ENCODE peak calls at places on chromosomes 2 and 18, in seven cellular contexts. One of them, this sample, is unnamed.

GRCh38 chr2:232787806-232788205 is 11.4 kb upstream of the KCNJ13 start:
- DNase-seq in fibroblast of lung: no peak
- DNase-seq in skeletal muscle cell: no peak
- DNase-seq in uterus: no peak
- DNase-seq in astrocyte of the cerebellum: no peak
- DNase-seq in OCI-LY7: no peak
- DNase-seq in WERI-Rb-1: no peak
- DNase-seq in this sample: no peak

GRCh38 chr2:194345347-194345746 is 1311.7 kb upstream of the SLC39A10 start:
- DNase-seq in WERI-Rb-1: no peak
- DNase-seq in OCI-LY7: no peak
- DNase-seq in fibroblast of lung: no peak
- DNase-seq in skeletal muscle cell: no peak
- DNase-seq in uterus: no peak
- DNase-seq in astrocyte of the cerebellum: no peak
- DNase-seq in this sample: no peak

GRCh38 chr2:219772103-219772502 is 144.7 kb downstream of the SLC4A3 start:
- DNase-seq in skeletal muscle cell: no peak
- DNase-seq in OCI-LY7: no peak
- DNase-seq in astrocyte of the cerebellum: no peak
- DNase-seq in fibroblast of lung: no peak
- DNase-seq in WERI-Rb-1: no peak
- DNase-seq in uterus: no peak
- DNase-seq in this sample: no peak

GRCh38 chr2:238720232-238720672 is 127.6 kb upstream of the TWIST2 start:
- DNase-seq in skeletal muscle cell: no peak
- DNase-seq in WERI-Rb-1: peak
- DNase-seq in astrocyte of the cerebellum: no peak
- DNase-seq in fibroblast of lung: peak
- DNase-seq in OCI-LY7: peak
- DNase-seq in uterus: no peak
- DNase-seq in this sample: peak

GRCh38 chr18:44786697-44787096 is 106.0 kb downstream of the SETBP1 start:
- DNase-seq in WERI-Rb-1: no peak
- DNase-seq in uterus: no peak
- DNase-seq in OCI-LY7: no peak
- DNase-seq in fibroblast of lung: no peak
- DNase-seq in astrocyte of the cerebellum: no peak
- DNase-seq in skeletal muscle cell: no peak
- DNase-seq in this sample: no peak

GRCh38 chr2:20609349-20609994 is 41.4 kb downstream of the HS1BP3 start:
- DNase-seq in OCI-LY7: no peak
- DNase-seq in WERI-Rb-1: peak
- DNase-seq in fibroblast of lung: peak
- DNase-seq in skeletal muscle cell: peak
- DNase-seq in astrocyte of the cerebellum: no peak
- DNase-seq in uterus: peak
- DNase-seq in this sample: peak

GRCh38 chr2:235937092-235937491 is 231.1 kb downstream of the GBX2 start:
- DNase-seq in OCI-LY7: no peak
- DNase-seq in astrocyte of the cerebellum: no peak
- DNase-seq in fibroblast of lung: no peak
- DNase-seq in skeletal muscle cell: no peak
- DNase-seq in WERI-Rb-1: no peak
- DNase-seq in uterus: no peak
- DNase-seq in this sample: no peak

GRCh38 chr18:32922951-32923430 is 150.2 kb upstream of the KLHL14 start:
- DNase-seq in skeletal muscle cell: no peak
- DNase-seq in astrocyte of the cerebellum: no peak
- DNase-seq in uterus: no peak
- DNase-seq in WERI-Rb-1: peak
- DNase-seq in fibroblast of lung: no peak
- DNase-seq in OCI-LY7: peak
- DNase-seq in this sample: no peak

GRCh38 chr2:3789246-3789645 is 85.9 kb downstream of the DCDC2C start:
- DNase-seq in skeletal muscle cell: no peak
- DNase-seq in astrocyte of the cerebellum: no peak
- DNase-seq in WERI-Rb-1: no peak
- DNase-seq in OCI-LY7: no peak
- DNase-seq in fibroblast of lung: no peak
- DNase-seq in uterus: no peak
- DNase-seq in this sample: no peak

GRCh38 chr2:112239862-112240261 is 15.0 kb downstream of the ZC3H8 start:
- DNase-seq in WERI-Rb-1: no peak
- DNase-seq in astrocyte of the cerebellum: no peak
- DNase-seq in fibroblast of lung: no peak
- DNase-seq in OCI-LY7: no peak
- DNase-seq in skeletal muscle cell: no peak
- DNase-seq in uterus: no peak
- DNase-seq in this sample: no peak

GRCh38 chr2:161436411-161436810 is 20.3 kb downstream of the TBR1 start:
- DNase-seq in uterus: no peak
- DNase-seq in OCI-LY7: no peak
- DNase-seq in skeletal muscle cell: peak
- DNase-seq in astrocyte of the cerebellum: peak
- DNase-seq in fibroblast of lung: peak
- DNase-seq in WERI-Rb-1: no peak
- DNase-seq in this sample: peak

GRCh38 chr2:126891681-126892500 is 6.8 kb upstream of the TEX51 start:
- DNase-seq in skeletal muscle cell: no peak
- DNase-seq in uterus: no peak
- DNase-seq in astrocyte of the cerebellum: no peak
- DNase-seq in OCI-LY7: no peak
- DNase-seq in fibroblast of lung: no peak
- DNase-seq in WERI-Rb-1: peak
- DNase-seq in this sample: no peak

GRCh38 chr18:57542801-57543427 is 43.6 kb downstream of the FECH start:
- DNase-seq in OCI-LY7: no peak
- DNase-seq in uterus: no peak
- DNase-seq in WERI-Rb-1: peak
- DNase-seq in skeletal muscle cell: peak
- DNase-seq in astrocyte of the cerebellum: no peak
- DNase-seq in fibroblast of lung: no peak
- DNase-seq in this sample: peak

GRCh38 chr2:98084869-98085238 is 2.1 kb upstream of the VWA3B start:
- DNase-seq in WERI-Rb-1: no peak
- DNase-seq in astrocyte of the cerebellum: no peak
- DNase-seq in OCI-LY7: no peak
- DNase-seq in uterus: no peak
- DNase-seq in fibroblast of lung: no peak
- DNase-seq in skeletal muscle cell: no peak
- DNase-seq in this sample: no peak

GRCh38 chr2:161208527-161209139 is 48.4 kb downstream of the TANK start:
- DNase-seq in uterus: no peak
- DNase-seq in skeletal muscle cell: peak
- DNase-seq in OCI-LY7: no peak
- DNase-seq in fibroblast of lung: peak
- DNase-seq in WERI-Rb-1: no peak
- DNase-seq in astrocyte of the cerebellum: peak
- DNase-seq in this sample: peak

GRCh38 chr2:233965032-233965614 is 48.0 kb downstream of the TRPM8 start:
- DNase-seq in astrocyte of the cerebellum: no peak
- DNase-seq in fibroblast of lung: no peak
- DNase-seq in uterus: no peak
- DNase-seq in OCI-LY7: no peak
- DNase-seq in skeletal muscle cell: no peak
- DNase-seq in WERI-Rb-1: no peak
- DNase-seq in this sample: no peak

GRCh38 chr18:24446953-24447537 is 13.4 kb upstream of the HRH4 start:
- DNase-seq in astrocyte of the cerebellum: no peak
- DNase-seq in OCI-LY7: peak
- DNase-seq in uterus: no peak
- DNase-seq in skeletal muscle cell: no peak
- DNase-seq in WERI-Rb-1: no peak
- DNase-seq in fibroblast of lung: peak
- DNase-seq in this sample: no peak

GRCh38 chr2:227480528-227480927 is 8.6 kb downstream of the AGFG1 start:
- DNase-seq in astrocyte of the cerebellum: no peak
- DNase-seq in uterus: no peak
- DNase-seq in WERI-Rb-1: no peak
- DNase-seq in fibroblast of lung: no peak
- DNase-seq in OCI-LY7: no peak
- DNase-seq in skeletal muscle cell: no peak
- DNase-seq in this sample: no peak

GRCh38 chr2:203432811-203433210 is 102.3 kb downstream of the RAPH1 start:
- DNase-seq in OCI-LY7: peak
- DNase-seq in astrocyte of the cerebellum: no peak
- DNase-seq in fibroblast of lung: no peak
- DNase-seq in uterus: no peak
- DNase-seq in WERI-Rb-1: no peak
- DNase-seq in skeletal muscle cell: no peak
- DNase-seq in this sample: no peak

GRCh38 chr2:138503652-138504051 is 2.1 kb downstream of the SPOPL start:
- DNase-seq in skeletal muscle cell: no peak
- DNase-seq in OCI-LY7: peak
- DNase-seq in WERI-Rb-1: no peak
- DNase-seq in astrocyte of the cerebellum: no peak
- DNase-seq in uterus: no peak
- DNase-seq in fibroblast of lung: no peak
- DNase-seq in this sample: no peak

GRCh38 chr2:191839918-191840804 is 6.7 kb downstream of the CAVIN2 start:
- DNase-seq in astrocyte of the cerebellum: no peak
- DNase-seq in OCI-LY7: no peak
- DNase-seq in WERI-Rb-1: no peak
- DNase-seq in fibroblast of lung: no peak
- DNase-seq in uterus: no peak
- DNase-seq in skeletal muscle cell: no peak
- DNase-seq in this sample: no peak

GRCh38 chr18:58768293-58768974 is 96.2 kb upstream of the ZNF532 start:
- DNase-seq in OCI-LY7: peak
- DNase-seq in WERI-Rb-1: peak
- DNase-seq in skeletal muscle cell: no peak
- DNase-seq in fibroblast of lung: peak
- DNase-seq in astrocyte of the cerebellum: no peak
- DNase-seq in uterus: peak
- DNase-seq in this sample: no peak
- H3K4me3 ChIP-seq in OCI-LY7: no peak
- H3K4me3 ChIP-seq in WERI-Rb-1: peak
- H3K4me3 ChIP-seq in skeletal muscle cell: peak
- H3K4me3 ChIP-seq in fibroblast of lung: no peak
- H3K4me3 ChIP-seq in astrocyte of the cerebellum: peak
- H3K4me3 ChIP-seq in uterus: no peak
- H3K4me3 ChIP-seq in this sample: peak

GRCh38 chr2:142940606-142941223 is 63.3 kb downstream of the KYNU start:
- DNase-seq in skeletal muscle cell: no peak
- DNase-seq in astrocyte of the cerebellum: no peak
- DNase-seq in uterus: no peak
- DNase-seq in fibroblast of lung: no peak
- DNase-seq in WERI-Rb-1: no peak
- DNase-seq in OCI-LY7: no peak
- DNase-seq in this sample: no peak
- H3K4me3 ChIP-seq in skeletal muscle cell: no peak
- H3K4me3 ChIP-seq in astrocyte of the cerebellum: no peak
- H3K4me3 ChIP-seq in uterus: no peak
- H3K4me3 ChIP-seq in fibroblast of lung: no peak
- H3K4me3 ChIP-seq in WERI-Rb-1: no peak
- H3K4me3 ChIP-seq in OCI-LY7: no peak
- H3K4me3 ChIP-seq in this sample: no peak

DNA sequence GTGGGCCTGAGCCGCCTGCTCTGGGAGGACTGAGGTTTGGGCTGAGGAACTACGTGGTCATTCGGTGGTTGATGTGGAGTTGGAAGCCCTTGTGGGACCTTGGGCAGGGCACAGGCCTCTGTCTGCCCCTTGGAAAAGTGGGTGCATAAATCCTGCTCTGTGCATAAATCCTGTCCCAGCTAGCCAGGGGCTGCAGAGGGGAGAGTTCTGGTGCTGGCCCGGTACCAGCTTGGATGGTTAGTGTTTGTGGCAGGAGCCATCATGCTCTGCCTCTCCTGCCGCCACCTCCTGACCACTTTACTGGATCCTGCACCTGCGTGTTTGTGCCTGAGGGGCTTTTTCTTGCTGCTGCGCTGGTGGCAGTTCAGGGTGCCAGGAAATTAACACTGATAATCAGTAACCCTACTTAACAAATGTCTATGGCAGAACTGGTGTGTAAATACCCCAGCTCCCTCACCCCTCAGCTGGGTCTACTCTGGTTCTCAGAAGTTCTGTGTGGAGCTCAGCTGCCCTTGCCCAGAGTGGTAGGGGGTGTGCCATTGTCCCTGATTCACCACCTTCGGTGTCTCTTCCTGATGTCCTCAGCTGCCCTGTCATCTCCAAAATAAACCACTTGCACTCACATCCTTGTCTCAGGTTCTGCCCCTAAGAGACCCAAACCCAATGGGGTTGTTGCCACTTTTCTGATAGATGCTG is 156.8 kb downstream of the GLI2 start:
- DNase-seq in uterus: no peak
- DNase-seq in WERI-Rb-1: no peak
- DNase-seq in skeletal muscle cell: no peak
- DNase-seq in fibroblast of lung: no peak
- DNase-seq in OCI-LY7: no peak
- DNase-seq in astrocyte of the cerebellum: no peak
- DNase-seq in this sample: no peak
- H3K4me3 ChIP-seq in uterus: no peak
- H3K4me3 ChIP-seq in WERI-Rb-1: no peak
- H3K4me3 ChIP-seq in skeletal muscle cell: no peak
- H3K4me3 ChIP-seq in fibroblast of lung: no peak
- H3K4me3 ChIP-seq in OCI-LY7: no peak
- H3K4me3 ChIP-seq in astrocyte of the cerebellum: no peak
- H3K4me3 ChIP-seq in this sample: no peak

GRCh38 chr2:102109016-102109415 is 33.5 kb upstream of the IL1R1 start:
- DNase-seq in WERI-Rb-1: no peak
- DNase-seq in uterus: no peak
- DNase-seq in skeletal muscle cell: no peak
- DNase-seq in astrocyte of the cerebellum: no peak
- DNase-seq in fibroblast of lung: peak
- DNase-seq in OCI-LY7: no peak
- DNase-seq in this sample: no peak

GRCh38 chr2:102110596-102111334 is 31.8 kb upstream of the IL1R1 start:
- DNase-seq in WERI-Rb-1: no peak
- DNase-seq in OCI-LY7: no peak
- DNase-seq in uterus: no peak
- DNase-seq in skeletal muscle cell: no peak
- DNase-seq in astrocyte of the cerebellum: no peak
- DNase-seq in fibroblast of lung: no peak
- DNase-seq in this sample: no peak

GRCh38 chr2:102112271-102112670 is 30.3 kb upstream of the IL1R1 start:
- DNase-seq in fibroblast of lung: no peak
- DNase-seq in uterus: no peak
- DNase-seq in WERI-Rb-1: no peak
- DNase-seq in skeletal muscle cell: no peak
- DNase-seq in astrocyte of the cerebellum: no peak
- DNase-seq in OCI-LY7: no peak
- DNase-seq in this sample: no peak

GRCh38 chr2:102111823-102112222 is 30.7 kb upstream of the IL1R1 start:
- DNase-seq in WERI-Rb-1: no peak
- DNase-seq in astrocyte of the cerebellum: no peak
- DNase-seq in skeletal muscle cell: no peak
- DNase-seq in uterus: no peak
- DNase-seq in OCI-LY7: no peak
- DNase-seq in fibroblast of lung: no peak
- DNase-seq in this sample: no peak

DNA sequence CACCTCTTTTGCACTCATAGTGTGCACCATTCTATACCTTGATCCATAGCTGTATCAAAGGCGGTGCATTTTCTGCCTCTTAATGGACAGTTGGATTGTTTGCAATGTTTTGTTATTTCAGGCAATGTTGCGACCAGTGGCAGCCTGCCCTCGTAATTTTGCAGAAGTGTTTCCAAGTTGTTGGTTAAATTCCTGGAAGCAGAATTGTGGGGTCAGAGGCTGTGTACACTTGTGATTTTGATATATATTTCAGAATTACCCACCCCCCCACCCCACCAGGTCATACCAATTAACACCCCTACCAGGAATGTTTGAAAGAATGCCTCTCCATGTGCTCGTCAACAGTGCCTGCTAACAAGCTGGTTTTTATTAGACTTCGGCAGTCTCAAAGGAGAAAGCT is 32.4 kb upstream of the IL1R1 start:
- DNase-seq in uterus: no peak
- DNase-seq in WERI-Rb-1: no peak
- DNase-seq in astrocyte of the cerebellum: no peak
- DNase-seq in fibroblast of lung: no peak
- DNase-seq in skeletal muscle cell: no peak
- DNase-seq in OCI-LY7: no peak
- DNase-seq in this sample: no peak
- H3K4me3 ChIP-seq in uterus: no peak
- H3K4me3 ChIP-seq in WERI-Rb-1: no peak
- H3K4me3 ChIP-seq in astrocyte of the cerebellum: no peak
- H3K4me3 ChIP-seq in fibroblast of lung: no peak
- H3K4me3 ChIP-seq in skeletal muscle cell: no peak
- H3K4me3 ChIP-seq in OCI-LY7: no peak
- H3K4me3 ChIP-seq in this sample: no peak